ENCODE peak calls at places on chromosomes 12 and 14, in five cellular contexts. A is ELR; Z is nucleus accumbens; V is stimulated activated CD4-positive, alpha-beta T cell treated with anti-CD3 and anti-CD28 coated beads, Interleukin-15, amount 100 ng/mL, for 1 hour; R is breast epithelium. W is an unnamed sample.

GRCh38 chr12:25707056-25707455 is 154.0 kb upstream of the LMNTD1 start:
- DNase-seq in A (no peak), Z (no peak), V (no peak), R (no peak), W (no peak)

GRCh38 chr12:128069359-128069997 is 197.5 kb upstream of the TMEM132C start:
- DNase-seq in A (peak), Z (no peak), V (no peak), R (no peak), W (no peak)

GRCh38 chr12:114625294-114625851 is 58.6 kb downstream of the TBX3 start:
- DNase-seq in A (peak), Z (no peak), V (no peak), R (no peak), W (no peak)

GRCh38 chr14:100609941-100610391 is 22.7 kb upstream of the BEGAIN start:
- DNase-seq in A (no peak), Z (no peak), V (no peak), R (no peak), W (no peak)

GRCh38 chr12:93848453-93849120 is 171.4 kb downstream of the CRADD start:
- DNase-seq in A (no peak), Z (no peak), V (no peak), R (no peak), W (no peak)

GRCh38 chr12:91924827-91925226 is 220.8 kb downstream of the BTG1 start:
- DNase-seq in A (no peak), Z (no peak), V (no peak), R (no peak), W (no peak)

GRCh38 chr12:12180136-12180535 is 86.7 kb downstream of the LRP6 start:
- DNase-seq in A (no peak), Z (no peak), V (no peak), R (no peak), W (no peak)

GRCh38 chr12:52975820-52976573 is 27.1 kb downstream of the KRT18 start:
- DNase-seq in A (peak), Z (no peak), V (no peak), R (no peak), W (no peak)

GRCh38 chr12:49031573-49032161 is 13.1 kb upstream of the PRKAG1 start:
- DNase-seq in A (no peak), Z (no peak), V (no peak), R (no peak), W (no peak)

GRCh38 chr12:26406813-26407212 is 211.4 kb downstream of the SSPN start:
- DNase-seq in A (no peak), Z (no peak), V (no peak), R (no peak), W (no peak)

W was measured in activated CD8-positive, alpha-beta memory T cell treated with anti-CD3 and anti-CD28 coated beads for 4 hours.